ENCODE peak calls at places on chromosomes 6 and 20, in seven cellular contexts. I is hypothalamus, H is globus pallidus, V is activated T-cell treated with anti-CD3 and anti-CD28 coated beads for 24 hours, Z is astrocyte of the spinal cord, B is EL, W is choroid plexus epithelial cell. A is an unnamed sample.

GRCh38 chr6:150006961-150007464 is 18.3 kb downstream of the RAET1L start:
- DNase-seq in Z (no peak), B (peak; percentile 21), V (no peak), W (peak; percentile 42), H (no peak), I (no peak), A (no peak)

GRCh38 chr20:45095753-45096371 is 5.1 kb downstream of the KCNS1 start:
- DNase-seq in I (peak; percentile 11), W (peak; percentile 78), Z (peak; percentile 52), V (peak; percentile 45), B (peak; percentile 75), H (peak; percentile 72), A (peak; percentile 54)

GRCh38 chr6:154791561-154792317 is 58.5 kb downstream of the SCAF8 start:
- DNase-seq in Z (no peak), V (no peak), W (peak; percentile 28), B (peak; percentile 50), H (no peak), I (no peak), A (no peak)

GRCh38 chr6:107488875-107489635 is 862 bp upstream of the SOBP start:
- DNase-seq in Z (peak; percentile 20), W (peak; percentile 15), H (peak; percentile 51), B (peak; percentile 36), V (no peak), I (peak; percentile 59), A (no peak)

GRCh38 chr20:10454135-10454750 is 19.1 kb downstream of the SLX4IP start:
- DNase-seq in B (no peak), V (no peak), W (no peak), I (no peak), Z (no peak), H (no peak), A (no peak)

GRCh38 chr20:33668087-33668790 is 1.5 kb downstream of the ACTL10 start:
- DNase-seq in W (no peak), B (no peak), I (no peak), H (no peak), Z (peak; percentile 71), V (peak; percentile 67), A (no peak)

GRCh38 chr6:6913346-6913745 is 194.4 kb upstream of the RREB1 start:
- DNase-seq in V (no peak), H (no peak), B (no peak), I (no peak), W (no peak), Z (no peak), A (no peak)

GRCh38 chr20:706366-706885 is 30.8 kb upstream of the SCRT2 start:
- DNase-seq in H (no peak), Z (no peak), I (no peak), W (no peak), B (no peak), V (no peak), A (no peak)

GRCh38 chr6:27755768-27756167 is 156.4 kb downstream of the OR2B2 start:
- DNase-seq in Z (no peak), B (no peak), W (no peak), I (no peak), H (no peak), V (no peak), A (no peak)

GRCh38 chr20:4811661-4812181 is 90.0 kb downstream of the PRND start:
- DNase-seq in Z (no peak), V (peak; percentile 20), I (peak; percentile 26), B (no peak), H (peak; percentile 60), W (no peak), A (peak; percentile 65)

GRCh38 chr20:59149678-59150504 is 13.7 kb upstream of the ZNF831 start:
- DNase-seq in H (no peak), I (no peak), Z (no peak), W (no peak), V (peak; percentile 47), B (no peak), A (peak; percentile 89)

GRCh38 chr6:121499666-121500065 is 64.2 kb downstream of the GJA1 start:
- DNase-seq in Z (no peak), W (no peak), H (no peak), V (no peak), B (no peak), I (no peak), A (no peak)

GRCh38 chr6:116536216-116536621 is 9.3 kb downstream of the TRAPPC3L start:
- DNase-seq in W (peak; percentile 81), Z (peak; percentile 70), H (peak; percentile 51), B (peak; percentile 70), V (no peak), I (no peak), A (peak; percentile 38)

GRCh38 chr6:119445666-119446622 is 96.4 kb upstream of the MAN1A1 start:
- DNase-seq in W (peak; percentile 95), I (no peak), B (peak; percentile 52), V (no peak), H (peak; percentile 58), Z (peak; percentile 92), A (no peak)

GRCh38 chr6:31776961-31777666 is at the start of gene VWA7:
- DNase-seq in W (peak; percentile 73), B (peak; percentile 80), Z (peak; percentile 65), I (peak; percentile 36), V (peak; percentile 67), H (no peak), A (peak; percentile 59)

GRCh38 chr20:51570755-51571469 is 28.4 kb upstream of the NFATC2 start:
- DNase-seq in B (peak; percentile 15), H (no peak), I (no peak), Z (no peak), W (peak; percentile 34), V (no peak), A (no peak)

GRCh38 chr20:12575352-12576095 is 433.2 kb upstream of the SPTLC3 start:
- DNase-seq in V (no peak), Z (no peak), H (peak; percentile 55), W (peak; percentile 6), B (no peak), I (no peak), A (no peak)

GRCh38 chr20:53751394-53752368 is 158.0 kb upstream of the ZNF217 start:
- DNase-seq in V (peak; percentile 22), W (no peak), Z (no peak), H (no peak), B (peak; percentile 37), I (no peak), A (peak; percentile 61)

GRCh38 chr6:47714802-47715201 is 16.4 kb downstream of the ADGRF4 start:
- DNase-seq in V (no peak), W (no peak), Z (no peak), B (no peak), I (no peak), H (no peak), A (peak; percentile 12)

GRCh38 chr20:23090147-23090546 is 4.0 kb upstream of the CD93 start:
- DNase-seq in I (no peak), H (no peak), B (no peak), Z (no peak), V (no peak), W (no peak), A (no peak)

GRCh38 chr6:9412951-9413559 is 977.7 kb upstream of the SLC35B3 start:
- DNase-seq in W (peak; percentile 41), B (peak; percentile 39), Z (no peak), V (no peak), I (no peak), H (no peak), A (no peak)

GRCh38 chr20:47659904-47660601 is 125.2 kb downstream of the SULF2 start:
- DNase-seq in Z (no peak), I (no peak), B (no peak), V (no peak), W (peak; percentile 24), H (no peak), A (no peak)

GRCh38 chr6:156869986-156870398 is 92.8 kb downstream of the ARID1B start:
- DNase-seq in W (no peak), I (no peak), H (no peak), Z (no peak), V (no peak), B (no peak), A (no peak)

GRCh38 chr6:12769556-12770255 is 53.1 kb downstream of the PHACTR1 start:
- DNase-seq in W (no peak), I (no peak), V (no peak), H (no peak), B (peak; percentile 69), Z (no peak), A (no peak)

GRCh38 chr6:71333700-71334099 is 45.1 kb downstream of the OGFRL1 start:
- DNase-seq in V (no peak), H (no peak), I (no peak), W (peak; percentile 83), B (peak; percentile 87), Z (peak; percentile 71), A (no peak)

GRCh38 chr20:62706857-62707256 is 1.8 kb upstream of the NTSR1 start:
- DNase-seq in H (no peak), W (no peak), B (no peak), V (no peak), Z (no peak), I (no peak), A (no peak)

GRCh38 chr6:77011929-77012545 is 451.3 kb downstream of the HTR1B start:
- DNase-seq in H (no peak), I (no peak), B (no peak), Z (no peak), W (no peak), V (no peak), A (no peak)

GRCh38 chr20:43838703-43839060 is 76.0 kb upstream of the TOX2 start:
- DNase-seq in Z (no peak), I (no peak), H (no peak), B (no peak), V (no peak), W (no peak), A (peak; percentile 14)

GRCh38 chr20:60206259-60206658 is 248.0 kb downstream of the CDH26 start:
- DNase-seq in B (peak; percentile 49), I (no peak), W (peak; percentile 37), Z (peak; percentile 55), H (no peak), V (no peak), A (no peak)

GRCh38 chr6:161107779-161108380 is 116.3 kb downstream of the MAP3K4 start:
- DNase-seq in H (no peak), I (no peak), V (no peak), B (no peak), Z (no peak), W (no peak), A (no peak)

GRCh38 chr6:47438481-47439347 is 38.9 kb upstream of the CD2AP start:
- DNase-seq in W (no peak), Z (no peak), B (no peak), H (no peak), I (no peak), V (no peak), A (no peak)

GRCh38 chr6:33313709-33314514 is at the start of gene TAPBP:
- DNase-seq in V (peak; percentile 81), H (peak; percentile 61), I (peak; percentile 59), B (peak; percentile 79), Z (peak; percentile 73), W (peak; percentile 75), A (peak; percentile 93)